ENCODE peak calls at places on chromosomes 5 and 9, in eight cellular contexts. M, E, O, J, K, Q, V and Y are unnamed samples.

GRCh38 chr5:25849270-25849669 is 1189.1 kb downstream of the CDH9 start:
- DNase-seq in M (no peak), E (no peak), O (no peak), J (no peak), K (no peak), Q (no peak), V (no peak), Y (no peak)

GRCh38 chr5:93092349-93093105 is 488.5 kb downstream of the NR2F1-AS1 start:
- DNase-seq in M (no peak), E (no peak), O (no peak), J (no peak), K (no peak), Q (no peak), V (no peak), Y (no peak)

GRCh38 chr5:71932649-71933338 is 174.5 kb upstream of the MAP1B start:
- DNase-seq in M (peak), E (peak), O (peak), J (peak), K (no peak), Q (peak), V (peak), Y (no peak)

GRCh38 chr9:3960661-3961144 is 339.2 kb downstream of the GLIS3 start:
- DNase-seq in M (no peak), E (no peak), O (no peak), J (no peak), K (no peak), Q (no peak), V (no peak), Y (no peak)

GRCh38 chr5:148186248-148187003 is 16.4 kb upstream of the SPINK6 start:
- DNase-seq in M (no peak), E (no peak), O (no peak), J (no peak), K (no peak), Q (peak), V (no peak), Y (no peak)

GRCh38 chr9:20320921-20321320 is 301.4 kb downstream of the MLLT3 start:
- DNase-seq in M (no peak), E (no peak), O (no peak), J (no peak), K (peak), Q (no peak), V (no peak), Y (no peak)

GRCh38 chr9:74496819-74497749 is at the start of gene RORB:
- DNase-seq in M (no peak), E (no peak), O (no peak), J (peak), K (no peak), Q (peak), V (peak), Y (peak)

GRCh38 chr5:58722160-58722559 is 139.3 kb downstream of the RAB3C start:
- DNase-seq in M (no peak), E (no peak), O (no peak), J (no peak), K (no peak), Q (no peak), V (no peak), Y (no peak)

GRCh38 chr9:37295796-37296195 is 126.7 kb upstream of the GRHPR start:
- DNase-seq in M (no peak), E (peak), O (no peak), J (no peak), K (no peak), Q (no peak), V (peak), Y (no peak)

GRCh38 chr9:3497406-3497805 is 28.4 kb downstream of the RFX3 start:
- DNase-seq in M (no peak), E (no peak), O (no peak), J (no peak), K (no peak), Q (no peak), V (no peak), Y (no peak)

GRCh38 chr9:1276474-1276873 is 226.3 kb downstream of the DMRT2 start:
- DNase-seq in M (no peak), E (no peak), O (no peak), J (no peak), K (no peak), Q (no peak), V (no peak), Y (no peak)

GRCh38 chr5:83919071-83920041 is 198.7 kb upstream of the HAPLN1 start:
- DNase-seq in M (no peak), E (no peak), O (no peak), J (no peak), K (no peak), Q (no peak), V (no peak), Y (no peak)

GRCh38 chr5:34583167-34583566 is 73.0 kb upstream of the RAI14 start:
- DNase-seq in M (no peak), E (no peak), O (no peak), J (no peak), K (no peak), Q (no peak), V (no peak), Y (no peak)

GRCh38 chr5:956941-957729 is 51.5 kb upstream of the NKD2 start:
- DNase-seq in M (no peak), E (peak), O (no peak), J (no peak), K (peak), Q (peak), V (no peak), Y (peak)

GRCh38 chr9:81389569-81389993 is 299.8 kb downstream of the TLE1 start:
- DNase-seq in M (no peak), E (peak), O (peak), J (peak), K (peak), Q (peak), V (no peak), Y (peak)

GRCh38 chr5:175745212-175745611 is 87.3 kb downstream of the HRH2 start:
- DNase-seq in M (no peak), E (no peak), O (no peak), J (no peak), K (no peak), Q (no peak), V (no peak), Y (no peak)

GRCh38 chr5:37770791-37771190 is 69.0 kb downstream of the GDNF start:
- DNase-seq in M (no peak), E (no peak), O (no peak), J (no peak), K (no peak), Q (no peak), V (no peak), Y (no peak)

GRCh38 chr5:41201082-41201772 is 12.1 kb downstream of the C6 start:
- DNase-seq in M (no peak), E (no peak), O (no peak), J (no peak), K (no peak), Q (no peak), V (no peak), Y (no peak)

GRCh38 chr9:137294091-137294683 is 7.9 kb downstream of the NRARP start:
- DNase-seq in M (no peak), E (peak), O (peak), J (peak), K (no peak), Q (peak), V (peak), Y (no peak)
- TF ChIP-seq POLR2A in M (no peak), E (no peak), O (no peak), J (no peak), K (no peak), Q (no peak), V (no peak), Y (no peak)

GRCh38 chr5:178820001-178820400 is 39.8 kb upstream of the ZNF354B start:
- DNase-seq in M (no peak), E (no peak), O (no peak), J (no peak), K (no peak), Q (no peak), V (no peak), Y (no peak)

GRCh38 chr5:178817506-178817905 is 42.2 kb upstream of the ZNF354B start:
- DNase-seq in M (no peak), E (no peak), O (no peak), J (no peak), K (no peak), Q (no peak), V (no peak), Y (no peak)

GRCh38 chr5:178818094-178818493 is 41.7 kb upstream of the ZNF354B start:
- DNase-seq in M (no peak), E (no peak), O (no peak), J (no peak), K (no peak), Q (peak), V (no peak), Y (no peak)
- H3K4me3 ChIP-seq in M (no peak), E (no peak), O (no peak), J (no peak), K (no peak), Q (no peak), V (no peak), Y (no peak)

GRCh38 chr5:177432143-177432904 is 5.8 kb downstream of the GRK6 start:
- DNase-seq in M (no peak), E (no peak), O (no peak), J (peak), K (no peak), Q (no peak), V (no peak), Y (no peak)
- TF ChIP-seq CTCF in M (no peak), E (no peak), O (no peak), J (no peak), K (no peak), Q (no peak), V (no peak), Y (no peak)

GRCh38 chr5:159100022-159100927 is 559 bp upstream of the EBF1 start:
- DNase-seq in M (peak), E (peak), O (peak), J (peak), K (peak), Q (peak), V (peak), Y (peak)
- TF ChIP-seq POLR2A in M (peak), E (peak), O (peak), J (peak), K (peak), Q (peak), V (no peak), Y (peak)

DNA sequence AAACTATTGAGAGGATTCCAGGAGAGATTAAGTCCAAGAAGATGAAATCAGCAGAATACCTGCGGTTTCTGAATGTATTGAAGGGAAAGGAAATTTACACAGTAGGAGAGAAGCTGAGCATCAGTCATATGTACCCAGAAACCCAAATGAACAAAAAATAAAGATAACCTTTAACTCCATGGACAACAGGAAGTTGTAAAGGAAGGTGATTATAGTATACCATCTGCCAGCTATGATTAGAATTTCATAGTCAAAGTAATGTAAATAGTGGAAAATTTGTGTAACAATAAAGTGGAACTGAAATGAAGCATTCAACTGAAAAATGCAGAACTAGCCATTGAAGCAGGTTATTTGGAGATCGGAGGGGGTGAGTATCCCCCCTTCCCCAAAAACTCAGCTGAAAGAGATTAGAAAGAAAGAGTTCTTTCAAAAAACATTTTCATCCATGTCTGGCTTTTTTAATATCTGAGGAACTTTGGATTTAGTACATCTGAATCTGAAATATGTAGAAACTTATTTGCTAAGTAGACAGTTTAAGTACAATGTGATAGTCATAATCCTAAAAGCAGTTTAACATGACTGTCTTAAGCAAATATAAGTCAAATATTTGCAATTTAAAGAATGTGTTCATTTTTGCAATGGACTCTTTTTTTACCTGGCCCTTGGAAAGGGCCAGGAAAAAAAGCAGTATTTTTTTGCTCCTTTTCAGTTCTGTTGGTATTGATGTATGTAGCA is 58.4 kb downstream of the APC start:
- DNase-seq in M (no peak), E (no peak), O (no peak), J (no peak), K (no peak), Q (no peak), V (peak), Y (no peak)
- H3K4me3 ChIP-seq in M (no peak), E (no peak), O (no peak), J (no peak), K (no peak), Q (no peak), V (no peak), Y (no peak)

DNA sequence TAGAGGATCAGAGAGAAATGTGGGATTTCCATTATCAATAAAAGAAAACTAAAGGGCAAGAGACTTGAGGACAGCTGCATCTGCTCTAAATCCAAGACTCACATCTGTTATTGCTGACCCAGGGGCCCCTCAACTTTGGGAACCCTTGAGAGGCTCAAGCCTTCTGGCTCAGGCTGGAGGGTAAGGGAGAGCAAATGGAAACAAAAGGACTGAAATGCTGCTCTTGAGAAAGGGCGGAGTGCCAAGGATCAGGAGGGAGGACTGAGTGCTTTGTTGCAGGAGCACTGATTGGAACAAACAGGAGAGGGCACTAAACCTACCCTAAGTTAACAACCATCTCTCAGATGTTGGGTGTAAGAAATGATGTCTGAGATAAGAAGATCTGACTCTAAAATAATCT is 372.2 kb downstream of the NTRK2 start:
- DNase-seq in M (no peak), E (no peak), O (no peak), J (no peak), K (no peak), Q (no peak), V (no peak), Y (no peak)
- TF ChIP-seq CTCF in M (no peak), E (no peak), O (no peak), J (no peak), K (no peak), Q (no peak), V (no peak), Y (no peak)

DNA sequence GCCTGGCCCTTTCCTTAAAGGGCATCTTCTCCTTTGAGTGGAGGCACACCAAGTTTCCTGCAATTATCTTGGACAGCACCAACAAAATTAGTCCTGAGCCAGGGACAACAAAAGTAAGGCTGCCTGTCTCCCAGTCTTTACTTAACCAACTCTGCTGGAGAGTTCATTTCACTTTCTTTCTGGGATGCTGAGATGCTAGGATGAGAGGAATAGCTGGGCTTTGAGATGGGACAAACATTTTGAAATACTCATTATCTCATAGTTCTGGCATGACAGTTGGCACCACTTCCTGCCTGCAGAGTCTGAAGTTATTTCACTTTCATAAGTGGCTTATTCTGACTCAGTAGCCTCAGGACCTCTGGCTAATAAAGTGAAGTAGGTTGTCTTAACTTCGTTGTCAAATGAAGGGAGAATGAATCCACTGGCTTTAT is 157.0 kb downstream of the C9orf152 start:
- DNase-seq in M (no peak), E (peak), O (no peak), J (no peak), K (peak), Q (peak), V (no peak), Y (peak)
- TF ChIP-seq POLR2A in M (no peak), E (no peak), O (no peak), J (no peak), K (no peak), Q (no peak), V (no peak), Y (no peak)